ENCODE peak calls at places on chromosomes 3 and 15, in five cellular contexts. V is cardiac fibroblast, Q is hypothalamus, A is body of pancreas, T is fibroblast of mammary gland. P is an unnamed sample.
A peak's percentile ranks its signal among the peaks of the same experiment; 100 is the strongest.

GRCh38 chr3:126125341-126125740 is 41.4 kb upstream of the SLC41A3 start:
- DNase-seq in V (no peak), Q (no peak), A (no peak), T (no peak), P (no peak)

GRCh38 chr15:58463815-58464697 is 32.3 kb downstream of the LIPC start:
- DNase-seq in V (no peak), Q (no peak), A (no peak), T (no peak), P (no peak)

GRCh38 chr3:66010348-66011097 is 28.2 kb downstream of the MAGI1 start:
- DNase-seq in V (no peak), Q (no peak), A (no peak), T (no peak), P (no peak)

GRCh38 chr3:21436846-21437245 is 314.2 kb downstream of the ZNF385D start:
- DNase-seq in V (no peak), Q (no peak), A (no peak), T (no peak), P (no peak)

GRCh38 chr3:11131371-11131770 is 22.9 kb upstream of the HRH1 start:
- DNase-seq in V (no peak), Q (no peak), A (no peak), T (no peak), P (no peak)

GRCh38 chr3:33054100-33055097 is 42.5 kb downstream of the GLB1 start:
- DNase-seq in V (peak; percentile 2), Q (no peak), A (no peak), T (no peak), P (no peak)

GRCh38 chr3:16849240-16849639 is 35.5 kb upstream of the PLCL2 start:
- DNase-seq in V (peak; percentile 53), Q (no peak), A (peak; percentile 45), T (peak; percentile 52), P (no peak)

GRCh38 chr15:100339999-100340398 is 1.8 kb downstream of the ADAMTS17 start:
- DNase-seq in V (no peak), Q (no peak), A (peak; percentile 40), T (no peak), P (no peak)

GRCh38 chr3:119585867-119586570 is 6.7 kb downstream of the ADPRH start:
- DNase-seq in V (no peak), Q (no peak), A (no peak), T (peak; percentile 19), P (no peak)

P was measured in prostate gland.